ENCODE peak calls at places on chromosomes 7 and 10, in six cellular contexts. One of them, this sample, is unnamed.

GRCh38 chr7:131741446-131741845 is 185.0 kb upstream of the PODXL start:
- DNase-seq in spleen: no peak
- DNase-seq in brain microvascular endothelial cell: no peak
- DNase-seq in AG09309: no peak
- DNase-seq in Panc1: no peak
- DNase-seq in kidney epithelial cell: no peak
- DNase-seq in this sample: no peak

GRCh38 chr7:112930787-112931186 is 140.6 kb upstream of the TMEM168 start:
- DNase-seq in spleen: no peak
- DNase-seq in brain microvascular endothelial cell: no peak
- DNase-seq in AG09309: peak
- DNase-seq in Panc1: no peak
- DNase-seq in kidney epithelial cell: no peak
- DNase-seq in this sample: peak

GRCh38 chr10:396535-397220 is 261.4 kb downstream of the ZMYND11 start:
- DNase-seq in spleen: no peak
- DNase-seq in brain microvascular endothelial cell: no peak
- DNase-seq in AG09309: no peak
- DNase-seq in Panc1: no peak
- DNase-seq in kidney epithelial cell: no peak
- DNase-seq in this sample: no peak

GRCh38 chr7:2639994-2640830 is 8.4 kb downstream of the TTYH3 start:
- DNase-seq in spleen: peak
- DNase-seq in brain microvascular endothelial cell: no peak
- DNase-seq in AG09309: no peak
- DNase-seq in Panc1: no peak
- DNase-seq in kidney epithelial cell: no peak
- DNase-seq in this sample: no peak

GRCh38 chr7:49580000-49580399 is 193.4 kb upstream of the VWC2 start:
- DNase-seq in spleen: no peak
- DNase-seq in brain microvascular endothelial cell: no peak
- DNase-seq in AG09309: no peak
- DNase-seq in Panc1: no peak
- DNase-seq in kidney epithelial cell: no peak
- DNase-seq in this sample: no peak

GRCh38 chr10:115845958-115846357 is 427.0 kb downstream of the GFRA1 start:
- DNase-seq in spleen: no peak
- DNase-seq in brain microvascular endothelial cell: no peak
- DNase-seq in AG09309: no peak
- DNase-seq in Panc1: no peak
- DNase-seq in kidney epithelial cell: no peak
- DNase-seq in this sample: no peak

GRCh38 chr10:88330174-88330573 is 252.9 kb downstream of the RNLS start:
- DNase-seq in spleen: no peak
- DNase-seq in brain microvascular endothelial cell: no peak
- DNase-seq in AG09309: no peak
- DNase-seq in Panc1: no peak
- DNase-seq in kidney epithelial cell: no peak
- DNase-seq in this sample: no peak

GRCh38 chr7:17532861-17533404 is 234.5 kb downstream of the AHR start:
- DNase-seq in spleen: no peak
- DNase-seq in brain microvascular endothelial cell: peak
- DNase-seq in AG09309: peak
- DNase-seq in Panc1: no peak
- DNase-seq in kidney epithelial cell: peak
- DNase-seq in this sample: peak

GRCh38 chr7:151984612-151985011 is 28.4 kb downstream of the GALNTL5 start:
- DNase-seq in spleen: no peak
- DNase-seq in brain microvascular endothelial cell: no peak
- DNase-seq in AG09309: no peak
- DNase-seq in Panc1: no peak
- DNase-seq in kidney epithelial cell: no peak
- DNase-seq in this sample: no peak

GRCh38 chr10:7417103-7417623 is 6.3 kb upstream of the SFMBT2 start:
- DNase-seq in spleen: no peak
- DNase-seq in brain microvascular endothelial cell: peak
- DNase-seq in AG09309: peak
- DNase-seq in Panc1: no peak
- DNase-seq in kidney epithelial cell: peak
- DNase-seq in this sample: peak

GRCh38 chr10:52469970-52470705 is 156.1 kb downstream of the DKK1 start:
- DNase-seq in spleen: no peak
- DNase-seq in brain microvascular endothelial cell: no peak
- DNase-seq in AG09309: no peak
- DNase-seq in Panc1: no peak
- DNase-seq in kidney epithelial cell: no peak
- DNase-seq in this sample: no peak

GRCh38 chr10:106711313-106711906 is 453.1 kb downstream of the SORCS1 start:
- DNase-seq in spleen: no peak
- DNase-seq in brain microvascular endothelial cell: no peak
- DNase-seq in AG09309: no peak
- DNase-seq in Panc1: peak
- DNase-seq in kidney epithelial cell: no peak
- DNase-seq in this sample: no peak

GRCh38 chr7:70574314-70574713 is 557.6 kb upstream of the GALNT17 start:
- DNase-seq in spleen: no peak
- DNase-seq in brain microvascular endothelial cell: no peak
- DNase-seq in AG09309: no peak
- DNase-seq in Panc1: no peak
- DNase-seq in kidney epithelial cell: no peak
- DNase-seq in this sample: no peak

GRCh38 chr7:1567082-1567771 is 2.6 kb downstream of the PSMG3 start:
- DNase-seq in spleen: no peak
- DNase-seq in brain microvascular endothelial cell: peak
- DNase-seq in AG09309: no peak
- DNase-seq in Panc1: no peak
- DNase-seq in kidney epithelial cell: peak
- DNase-seq in this sample: peak

GRCh38 chr10:129764901-129765663 is 199.0 kb downstream of the EBF3 start:
- DNase-seq in spleen: peak
- DNase-seq in brain microvascular endothelial cell: no peak
- DNase-seq in AG09309: no peak
- DNase-seq in Panc1: no peak
- DNase-seq in kidney epithelial cell: no peak
- DNase-seq in this sample: no peak

GRCh38 chr7:46791180-46791579 is 790.7 kb downstream of the TNS3 start:
- DNase-seq in spleen: no peak
- DNase-seq in brain microvascular endothelial cell: no peak
- DNase-seq in AG09309: no peak
- DNase-seq in Panc1: no peak
- DNase-seq in kidney epithelial cell: no peak
- DNase-seq in this sample: no peak

GRCh38 chr10:44327461-44327860 is 57.4 kb downstream of the CXCL12 start:
- DNase-seq in spleen: no peak
- DNase-seq in brain microvascular endothelial cell: no peak
- DNase-seq in AG09309: no peak
- DNase-seq in Panc1: no peak
- DNase-seq in kidney epithelial cell: no peak
- DNase-seq in this sample: no peak

GRCh38 chr7:79553811-79554555 is 100.5 kb upstream of the MAGI2 start:
- DNase-seq in spleen: no peak
- DNase-seq in brain microvascular endothelial cell: peak
- DNase-seq in AG09309: peak
- DNase-seq in Panc1: peak
- DNase-seq in kidney epithelial cell: peak
- DNase-seq in this sample: peak

DNA sequence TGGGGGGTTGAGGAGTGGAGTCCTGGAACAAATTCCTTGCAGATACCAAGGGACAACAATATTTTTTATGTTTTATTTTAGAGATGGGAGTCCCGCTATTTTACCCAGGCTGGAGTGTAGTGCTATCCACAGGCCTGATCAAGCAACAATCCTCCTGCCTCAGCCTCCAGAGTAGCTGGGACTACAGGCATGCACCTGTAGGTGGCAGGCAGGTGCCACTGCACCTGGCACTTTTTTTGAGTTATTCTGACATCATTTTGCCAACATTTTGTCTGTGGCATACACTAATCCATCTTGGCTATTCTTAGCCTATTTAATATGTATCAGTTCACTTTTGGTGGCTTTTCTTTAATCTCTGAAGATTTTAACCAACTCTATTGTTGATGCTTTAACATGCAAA is 317.8 kb upstream of the MTPN start:
- DNase-seq in spleen: no peak
- DNase-seq in brain microvascular endothelial cell: no peak
- DNase-seq in AG09309: no peak
- DNase-seq in Panc1: no peak
- DNase-seq in kidney epithelial cell: no peak
- DNase-seq in this sample: no peak
- TF ChIP-seq CTCF in spleen: no peak
- TF ChIP-seq CTCF in brain microvascular endothelial cell: no peak
- TF ChIP-seq CTCF in AG09309: no peak
- TF ChIP-seq CTCF in Panc1: no peak
- TF ChIP-seq CTCF in kidney epithelial cell: no peak
- TF ChIP-seq CTCF in this sample: no peak

DNA sequence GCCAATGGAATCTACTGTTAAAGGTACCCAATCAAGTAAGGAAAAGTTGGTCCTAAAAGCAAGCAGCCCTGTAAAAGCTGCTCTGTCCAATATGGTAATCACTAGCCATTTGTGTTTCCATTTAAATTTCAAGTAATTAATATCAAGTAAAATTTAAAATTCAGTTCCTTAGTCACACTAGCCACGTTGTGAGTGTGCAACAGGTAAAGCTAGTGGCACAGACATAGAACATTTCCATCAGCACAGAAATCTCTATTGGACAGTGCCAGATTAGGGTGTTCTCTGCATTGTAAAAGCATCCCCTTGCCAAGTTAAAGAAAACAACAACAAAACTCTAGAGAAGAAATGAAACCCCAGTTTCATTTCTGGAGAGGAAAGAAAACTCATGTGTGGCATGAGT is 4.4 kb downstream of the CAV1 start:
- DNase-seq in spleen: no peak
- DNase-seq in brain microvascular endothelial cell: no peak
- DNase-seq in AG09309: no peak
- DNase-seq in Panc1: no peak
- DNase-seq in kidney epithelial cell: no peak
- DNase-seq in this sample: no peak
- H3K4me3 ChIP-seq in spleen: peak
- H3K4me3 ChIP-seq in brain microvascular endothelial cell: peak
- H3K4me3 ChIP-seq in AG09309: peak
- H3K4me3 ChIP-seq in Panc1: peak
- H3K4me3 ChIP-seq in kidney epithelial cell: no peak
- H3K4me3 ChIP-seq in this sample: no peak

DNA sequence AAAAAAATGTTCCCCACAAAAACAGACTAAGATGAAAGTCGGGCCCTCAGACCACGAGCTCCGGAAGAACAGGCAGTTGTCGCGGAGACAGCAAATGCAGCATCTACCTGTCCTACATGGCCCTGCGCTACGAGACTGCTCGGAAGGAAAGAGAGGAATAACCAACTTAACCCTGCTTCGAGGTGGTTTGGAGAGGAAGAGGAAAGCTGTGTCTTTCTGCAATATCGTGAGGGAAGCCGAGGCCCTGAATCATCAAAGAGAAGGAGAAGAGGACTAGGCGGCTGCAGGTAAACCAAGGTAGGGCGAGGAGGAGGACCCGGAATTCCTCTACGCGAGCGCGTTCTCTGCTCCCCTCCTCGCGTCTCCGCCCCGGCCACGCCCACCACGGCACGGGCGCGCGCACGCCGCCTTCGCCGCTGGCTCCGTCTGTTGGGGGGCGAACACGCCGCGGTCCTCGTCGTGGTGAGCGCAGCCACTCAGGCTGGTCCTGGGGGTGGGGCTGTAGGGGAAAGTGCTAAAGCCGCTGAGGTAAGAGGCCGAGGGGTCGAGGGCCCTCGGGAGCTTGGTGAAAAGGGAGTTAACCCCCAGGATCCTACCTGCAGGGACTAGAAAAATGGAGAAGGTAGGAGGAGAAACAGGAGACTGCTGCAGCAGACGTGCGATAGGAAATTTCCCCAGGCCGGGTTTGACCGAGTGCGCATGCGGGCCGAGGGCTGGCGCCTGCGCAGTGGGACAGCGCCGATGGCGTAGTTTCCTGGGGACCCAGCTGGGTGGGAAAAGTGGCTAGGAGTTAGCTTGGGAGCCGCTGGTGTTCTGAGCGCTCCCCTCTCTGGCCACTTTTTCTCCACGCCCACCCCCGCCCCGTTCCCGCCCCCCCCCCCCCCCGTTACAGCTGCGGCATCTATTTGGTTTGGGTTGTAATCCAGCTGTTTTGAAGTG is at the start of the genes ANAPC16 and ASCC1:
- DNase-seq in spleen: peak
- DNase-seq in brain microvascular endothelial cell: peak
- DNase-seq in AG09309: peak
- DNase-seq in Panc1: peak
- DNase-seq in kidney epithelial cell: peak
- DNase-seq in this sample: peak
- TF ChIP-seq CTCF in spleen: no peak
- TF ChIP-seq CTCF in brain microvascular endothelial cell: no peak
- TF ChIP-seq CTCF in AG09309: no peak
- TF ChIP-seq CTCF in Panc1: no peak
- TF ChIP-seq CTCF in kidney epithelial cell: no peak
- TF ChIP-seq CTCF in this sample: no peak

GRCh38 chr10:110407301-110408170 is 90.2 kb upstream of the DUSP5 start:
- DNase-seq in spleen: no peak
- DNase-seq in brain microvascular endothelial cell: no peak
- DNase-seq in AG09309: no peak
- DNase-seq in Panc1: no peak
- DNase-seq in kidney epithelial cell: no peak
- DNase-seq in this sample: no peak

GRCh38 chr10:110409488-110409887 is 88.2 kb upstream of the DUSP5 start:
- DNase-seq in spleen: no peak
- DNase-seq in brain microvascular endothelial cell: no peak
- DNase-seq in AG09309: no peak
- DNase-seq in Panc1: no peak
- DNase-seq in kidney epithelial cell: no peak
- DNase-seq in this sample: no peak

GRCh38 chr10:110409926-110410325 is 87.8 kb upstream of the DUSP5 start:
- DNase-seq in spleen: no peak
- DNase-seq in brain microvascular endothelial cell: no peak
- DNase-seq in AG09309: no peak
- DNase-seq in Panc1: no peak
- DNase-seq in kidney epithelial cell: no peak
- DNase-seq in this sample: no peak

GRCh38 chr10:110408203-110408871 is 89.4 kb upstream of the DUSP5 start:
- DNase-seq in spleen: no peak
- DNase-seq in brain microvascular endothelial cell: no peak
- DNase-seq in AG09309: no peak
- DNase-seq in Panc1: no peak
- DNase-seq in kidney epithelial cell: no peak
- DNase-seq in this sample: no peak

DNA sequence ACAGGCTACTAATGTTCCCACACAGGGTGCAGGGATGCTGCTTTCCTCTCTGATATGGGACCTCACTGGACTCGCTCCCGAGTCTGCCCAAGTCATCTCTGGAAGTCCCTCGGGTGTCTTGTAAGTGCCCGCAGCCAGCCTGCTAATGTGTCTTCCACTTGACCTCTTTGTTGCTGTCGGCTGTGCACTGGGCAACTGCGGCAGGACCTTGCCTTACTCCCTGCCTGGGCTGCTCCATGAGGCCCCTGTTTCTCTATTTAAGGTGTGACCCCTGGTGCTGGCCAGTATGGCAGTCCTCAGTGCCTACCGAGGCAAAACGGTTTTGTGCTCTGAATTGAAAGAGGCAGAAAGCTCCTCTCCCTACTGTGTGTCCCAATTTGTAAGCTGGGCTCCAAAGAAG is 88.8 kb upstream of the DUSP5 start:
- DNase-seq in spleen: no peak
- DNase-seq in brain microvascular endothelial cell: no peak
- DNase-seq in AG09309: no peak
- DNase-seq in Panc1: no peak
- DNase-seq in kidney epithelial cell: no peak
- DNase-seq in this sample: no peak
- H3K4me3 ChIP-seq in spleen: no peak
- H3K4me3 ChIP-seq in brain microvascular endothelial cell: no peak
- H3K4me3 ChIP-seq in AG09309: no peak
- H3K4me3 ChIP-seq in Panc1: no peak
- H3K4me3 ChIP-seq in kidney epithelial cell: no peak
- H3K4me3 ChIP-seq in this sample: no peak